ENCODE peak calls at places on chromosomes 13 and 19, in eight cellular contexts. Z, W, J, D, R, X, N and T are unnamed samples.

GRCh38 chr13:50646070-50646469 is 197.4 kb downstream of the DLEU7 start:
- DNase-seq in X (no peak), J (no peak), N (no peak), W (no peak), R (no peak), D (peak; percentile 17), Z (no peak), T (no peak)

GRCh38 chr19:14528419-14529253 is 758 bp upstream of the TECR start:
- DNase-seq in X (no peak), J (no peak), Z (no peak), W (no peak), D (no peak), R (no peak), N (no peak), T (no peak)

GRCh38 chr13:61575941-61576340 is 160.3 kb upstream of the PCDH20 start:
- DNase-seq in J (no peak), D (no peak), W (no peak), Z (no peak), X (no peak), N (no peak), R (no peak), T (no peak)

GRCh38 chr13:35979378-35979911 is 151.7 kb downstream of the DCLK1 start:
- DNase-seq in D (peak; percentile 59), R (no peak), Z (no peak), J (peak; percentile 85), X (no peak), N (no peak), W (no peak), T (no peak)

GRCh38 chr19:55467236-55468053 is 2.9 kb upstream of the C19orf85 start:
- DNase-seq in W (peak; percentile 96), N (peak; percentile 71), R (peak; percentile 78), X (peak; percentile 46), D (peak; percentile 47), Z (peak; percentile 60), J (no peak), T (peak; percentile 85)

GRCh38 chr19:33266971-33267484 is 35.3 kb downstream of the CEBPA start:
- DNase-seq in X (no peak), R (no peak), J (no peak), Z (no peak), N (no peak), D (no peak), W (no peak), T (no peak)

GRCh38 chr13:49428041-49428763 is 15.7 kb downstream of the CAB39L start:
- DNase-seq in R (no peak), X (no peak), D (peak; percentile 38), N (no peak), Z (no peak), J (no peak), W (no peak), T (no peak)

GRCh38 chr13:30113983-30114491 is 193.3 kb downstream of the KATNAL1 start:
- DNase-seq in R (no peak), Z (no peak), D (no peak), J (no peak), X (no peak), N (no peak), W (no peak), T (peak; percentile 69)

GRCh38 chr13:43348397-43348796 is 325.0 kb downstream of the DNAJC15 start:
- DNase-seq in Z (no peak), N (no peak), J (no peak), X (no peak), D (peak; percentile 86), W (no peak), R (no peak), T (no peak)

GRCh38 chr19:18648971-18649310 is 12.1 kb downstream of the KLHL26 start:
- DNase-seq in Z (no peak), R (no peak), D (no peak), J (no peak), N (no peak), X (no peak), W (no peak), T (no peak)

GRCh38 chr13:31452525-31452924 is 252.8 kb downstream of the B3GLCT start:
- DNase-seq in N (no peak), R (no peak), D (no peak), X (no peak), J (no peak), W (no peak), Z (no peak), T (no peak)

GRCh38 chr13:23799945-23800344 is 89.3 kb downstream of the MIPEP start:
- DNase-seq in R (no peak), D (no peak), X (no peak), N (no peak), W (no peak), Z (no peak), J (no peak), T (no peak)

GRCh38 chr13:71879129-71879535 is 12.1 kb upstream of the DACH1 start:
- DNase-seq in W (no peak), J (no peak), X (no peak), Z (no peak), D (peak; percentile 50), R (peak; percentile 28), N (no peak), T (no peak)

GRCh38 chr13:100131863-100132574 is 43.1 kb downstream of the PCCA start:
- DNase-seq in X (no peak), J (no peak), Z (no peak), N (no peak), D (peak; percentile 76), R (no peak), W (no peak), T (no peak)

GRCh38 chr19:45305421-45305820 is 17.3 kb downstream of the CKM start:
- DNase-seq in N (no peak), X (no peak), Z (no peak), D (no peak), W (no peak), R (no peak), J (no peak), T (no peak)

GRCh38 chr13:102847272-102848234 is 1.7 kb downstream of the ERCC5 start:
- DNase-seq in R (no peak), J (no peak), X (no peak), D (peak; percentile 51), Z (no peak), W (no peak), N (no peak), T (no peak)

GRCh38 chr13:19052931-19053330 is 128.7 kb downstream of the TUBA3C start:
- DNase-seq in R (no peak), J (no peak), Z (no peak), W (no peak), N (no peak), D (no peak), X (no peak), T (no peak)

GRCh38 chr13:80149757-80150156 is 191.2 kb downstream of the SPRY2 start:
- DNase-seq in D (no peak), Z (no peak), N (no peak), X (no peak), W (no peak), J (no peak), R (no peak), T (no peak)

GRCh38 chr13:61275740-61276139 is 139.9 kb downstream of the PCDH20 start:
- DNase-seq in Z (no peak), J (no peak), D (no peak), N (no peak), X (no peak), W (no peak), R (no peak), T (no peak)

GRCh38 chr13:76884571-76885202 is 1.5 kb downstream of the KCTD12 start:
- DNase-seq in N (no peak), W (no peak), D (peak; percentile 49), J (no peak), R (no peak), X (no peak), Z (no peak), T (no peak)

GRCh38 chr13:39536906-39537305 is 66.1 kb downstream of the LHFPL6 start:
- DNase-seq in N (no peak), J (no peak), R (no peak), D (peak; percentile 60), W (no peak), Z (no peak), X (no peak), T (no peak)

GRCh38 chr19:35403116-35403760 is 32.4 kb downstream of the GPR42 start:
- DNase-seq in J (no peak), W (no peak), X (no peak), D (no peak), R (no peak), N (no peak), Z (no peak), T (no peak)